ENCODE peak calls at places on chromosomes 2 and 18, in nine cellular contexts. A, V, O, J, H, M, G, I and L are unnamed samples.

GRCh38 chr2:97935719-97936161 is 60.0 kb downstream of the TMEM131 start:
- DNase-seq in A (no peak), V (no peak), O (peak), J (no peak), H (peak), M (peak), G (no peak), I (peak), L (no peak)

GRCh38 chr2:163735692-163736432 is at the start of gene FIGN:
- DNase-seq in A (peak), V (peak), O (peak), J (peak), H (peak), M (peak), G (peak), I (peak), L (peak)

GRCh38 chr2:205543262-205543843 is 138.9 kb upstream of the NRP2 start:
- DNase-seq in A (no peak), V (no peak), O (no peak), J (no peak), H (no peak), M (no peak), G (no peak), I (no peak), L (no peak)

GRCh38 chr18:62450546-62451395 is 72.1 kb upstream of the ZCCHC2 start:
- DNase-seq in A (peak), V (no peak), O (peak), J (peak), H (peak), M (peak), G (no peak), I (peak), L (peak)

GRCh38 chr2:196105956-196106355 is 37.3 kb upstream of the DNAH7 start:
- DNase-seq in A (no peak), V (no peak), O (no peak), J (no peak), H (no peak), M (no peak), G (no peak), I (no peak), L (no peak)

GRCh38 chr2:48221846-48222516 is 308.0 kb upstream of the STON1 start:
- DNase-seq in A (no peak), V (no peak), O (no peak), J (no peak), H (no peak), M (no peak), G (no peak), I (no peak), L (no peak)

GRCh38 chr2:54557601-54558187 is 101.6 kb downstream of the SPTBN1 start:
- DNase-seq in A (peak), V (peak), O (no peak), J (peak), H (peak), M (peak), G (no peak), I (peak), L (peak)

GRCh38 chr18:62354171-62354570 is 29.1 kb downstream of the TNFRSF11A start:
- DNase-seq in A (no peak), V (no peak), O (no peak), J (no peak), H (no peak), M (no peak), G (no peak), I (no peak), L (no peak)

GRCh38 chr18:79588131-79588635 is 91.4 kb upstream of the CTDP1 start:
- DNase-seq in A (peak), V (no peak), O (no peak), J (no peak), H (no peak), M (no peak), G (no peak), I (no peak), L (no peak)

GRCh38 chr2:71721362-71721665 is 268.0 kb downstream of the DYSF start:
- DNase-seq in A (no peak), V (no peak), O (no peak), J (no peak), H (no peak), M (no peak), G (no peak), I (no peak), L (no peak)

GRCh38 chr2:86562891-86563649 is at the start of gene CHMP3:
- DNase-seq in A (peak), V (peak), O (peak), J (peak), H (peak), M (peak), G (peak), I (peak), L (peak)

GRCh38 chr2:131521961-131522781 is 5.5 kb upstream of the CCDC74A start:
- DNase-seq in A (no peak), V (no peak), O (no peak), J (no peak), H (peak), M (no peak), G (no peak), I (peak), L (no peak)

GRCh38 chr2:212547716-212548458 is 9.3 kb upstream of the ERBB4 start:
- DNase-seq in A (no peak), V (no peak), O (no peak), J (no peak), H (no peak), M (no peak), G (no peak), I (no peak), L (no peak)

GRCh38 chr2:120404941-120405768 is 59.2 kb downstream of the INHBB start:
- DNase-seq in A (no peak), V (no peak), O (no peak), J (no peak), H (no peak), M (no peak), G (no peak), I (peak), L (peak)

GRCh38 chr2:172613035-172613434 is 57.1 kb downstream of the PDK1 start:
- DNase-seq in A (no peak), V (peak), O (peak), J (no peak), H (no peak), M (no peak), G (no peak), I (peak), L (no peak)

GRCh38 chr18:62187543-62188378 is 706 bp downstream of the RELCH start:
- DNase-seq in A (peak), V (no peak), O (peak), J (peak), H (peak), M (peak), G (no peak), I (peak), L (no peak)

GRCh38 chr2:84971799-84972790 is 1.1 kb downstream of the KCMF1 start:
- DNase-seq in A (peak), V (no peak), O (peak), J (peak), H (peak), M (peak), G (no peak), I (peak), L (peak)

GRCh38 chr2:37652199-37652640 is 19.2 kb downstream of the CDC42EP3 start:
- DNase-seq in A (no peak), V (no peak), O (peak), J (no peak), H (no peak), M (peak), G (no peak), I (no peak), L (no peak)

GRCh38 chr2:82139979-82140611 is 1835.5 kb upstream of the LRRTM1 start:
- DNase-seq in A (no peak), V (no peak), O (no peak), J (peak), H (no peak), M (no peak), G (no peak), I (no peak), L (no peak)

GRCh38 chr2:195382186-195382585 is 274.8 kb upstream of the SLC39A10 start:
- DNase-seq in A (no peak), V (no peak), O (no peak), J (no peak), H (no peak), M (no peak), G (no peak), I (no peak), L (no peak)

GRCh38 chr2:235740821-235741220 is 247.0 kb downstream of the AGAP1 start:
- DNase-seq in A (no peak), V (no peak), O (no peak), J (no peak), H (no peak), M (no peak), G (no peak), I (peak), L (no peak)

GRCh38 chr2:144350151-144350802 is 169.6 kb downstream of the ZEB2 start:
- DNase-seq in A (no peak), V (no peak), O (peak), J (no peak), H (peak), M (peak), G (peak), I (peak), L (no peak)

GRCh38 chr2:173963817-173964564 is 1.2 kb downstream of the SP3 start:
- DNase-seq in A (peak), V (peak), O (peak), J (peak), H (peak), M (peak), G (peak), I (peak), L (peak)

GRCh38 chr2:112782234-112782799 is 2.0 kb downstream of the IL1A start:
- DNase-seq in A (no peak), V (peak), O (no peak), J (no peak), H (no peak), M (no peak), G (no peak), I (no peak), L (no peak)

GRCh38 chr18:5556317-5556974 is 12.6 kb upstream of the EPB41L3 start:
- DNase-seq in A (no peak), V (no peak), O (peak), J (peak), H (no peak), M (peak), G (no peak), I (no peak), L (no peak)

GRCh38 chr2:33946198-33946597 is 347.1 kb upstream of the FAM98A start:
- DNase-seq in A (no peak), V (no peak), O (no peak), J (no peak), H (no peak), M (no peak), G (no peak), I (no peak), L (no peak)

GRCh38 chr2:151808258-151809072 is 19.8 kb downstream of the ARL5A start:
- DNase-seq in A (no peak), V (no peak), O (peak), J (no peak), H (no peak), M (peak), G (no peak), I (no peak), L (no peak)

GRCh38 chr2:49988816-49989215 is 834.5 kb upstream of the FSHR start:
- DNase-seq in A (no peak), V (no peak), O (no peak), J (no peak), H (no peak), M (no peak), G (no peak), I (no peak), L (no peak)

GRCh38 chr18:48563027-48563426 is 24.2 kb downstream of the CTIF start:
- DNase-seq in A (peak), V (no peak), O (peak), J (no peak), H (no peak), M (peak), G (no peak), I (peak), L (no peak)

GRCh38 chr18:43543236-43543635 is 265.9 kb upstream of the SYT4 start:
- DNase-seq in A (no peak), V (no peak), O (no peak), J (no peak), H (no peak), M (no peak), G (no peak), I (no peak), L (no peak)

GRCh38 chr2:118148133-118148532 is 59.9 kb downstream of the INSIG2 start:
- DNase-seq in A (no peak), V (peak), O (no peak), J (no peak), H (no peak), M (no peak), G (no peak), I (no peak), L (no peak)

GRCh38 chr2:226431301-226431955 is 368.2 kb downstream of the IRS1 start:
- DNase-seq in A (no peak), V (no peak), O (peak), J (no peak), H (no peak), M (peak), G (no peak), I (no peak), L (no peak)

GRCh38 chr2:47336259-47337238 is 66.4 kb upstream of the MSH2 start:
- DNase-seq in A (no peak), V (peak), O (peak), J (no peak), H (no peak), M (no peak), G (no peak), I (peak), L (no peak)

GRCh38 chr2:134858245-134858644 is 19.8 kb downstream of the ACMSD start:
- DNase-seq in A (no peak), V (no peak), O (no peak), J (no peak), H (no peak), M (no peak), G (no peak), I (no peak), L (no peak)

GRCh38 chr2:236106761-236107160 is 61.4 kb downstream of the GBX2 start:
- DNase-seq in A (no peak), V (no peak), O (no peak), J (no peak), H (no peak), M (no peak), G (no peak), I (no peak), L (no peak)

GRCh38 chr2:129769402-129769991 is 210.0 kb upstream of the RAB6C start:
- DNase-seq in A (peak), V (no peak), O (no peak), J (no peak), H (no peak), M (no peak), G (no peak), I (peak), L (no peak)

GRCh38 chr2:25673170-25674002 is at the start of gene DTNB:
- DNase-seq in A (peak), V (peak), O (peak), J (peak), H (peak), M (peak), G (no peak), I (peak), L (peak)
- TF ChIP-seq CTCF in A (peak), V (no peak), O (no peak), J (no peak), H (no peak), M (no peak), G (no peak), I (peak), L (no peak)

GRCh38 chr2:180359522-180360282 is 352.6 kb upstream of the CWC22 start:
- DNase-seq in A (no peak), V (no peak), O (no peak), J (peak), H (no peak), M (no peak), G (no peak), I (peak), L (no peak)
- TF ChIP-seq CTCF in A (no peak), V (peak), O (no peak), J (no peak), H (no peak), M (no peak), G (peak), I (peak), L (no peak)

DNA sequence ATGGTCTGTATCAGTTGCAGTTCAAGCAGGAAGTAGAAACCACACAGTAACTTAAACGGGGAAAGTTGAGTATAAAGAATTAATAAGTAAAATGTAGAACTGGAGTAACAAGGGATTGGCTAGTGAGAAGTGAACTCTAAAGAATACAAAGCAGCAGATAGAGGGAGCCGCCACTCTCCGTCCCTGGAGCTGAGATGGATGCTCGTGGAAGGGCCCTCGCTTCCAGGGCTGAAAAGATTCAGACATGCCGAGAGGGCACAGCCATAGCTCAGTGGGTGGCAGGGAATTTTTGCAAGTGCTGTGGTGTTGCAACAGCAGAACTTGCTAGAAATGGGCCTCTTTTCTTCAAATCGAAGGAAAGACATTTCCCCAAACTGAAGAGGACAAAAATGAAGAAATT is 155.8 kb downstream of the COL6A3 start:
- DNase-seq in A (no peak), V (no peak), O (peak), J (no peak), H (peak), M (no peak), G (no peak), I (peak), L (no peak)
- TF ChIP-seq CTCF in A (no peak), V (no peak), O (peak), J (no peak), H (no peak), M (peak), G (peak), I (peak), L (peak)

DNA sequence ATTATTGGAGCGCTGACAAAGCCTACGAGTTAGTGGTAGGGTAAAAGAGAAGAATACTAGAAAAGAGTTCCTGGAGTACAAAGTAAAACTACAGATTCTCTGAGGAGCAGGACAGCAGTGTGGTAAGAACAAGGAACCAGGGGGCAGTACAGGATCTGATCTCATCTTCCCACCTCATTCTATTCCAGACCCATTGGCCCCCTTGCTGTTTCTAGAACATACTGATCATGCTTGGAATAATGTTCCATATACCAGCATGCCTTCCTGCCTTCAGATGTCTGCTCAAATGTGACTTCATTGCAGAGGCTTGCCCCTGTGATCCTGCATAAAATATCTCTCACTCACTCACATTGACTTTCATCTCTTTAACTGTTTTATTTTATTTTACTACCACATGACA is 19.3 kb downstream of the MSGN1 start:
- DNase-seq in A (no peak), V (no peak), O (no peak), J (no peak), H (no peak), M (no peak), G (no peak), I (no peak), L (no peak)
- TF ChIP-seq CTCF in A (no peak), V (no peak), O (no peak), J (no peak), H (no peak), M (no peak), G (no peak), I (peak), L (no peak)

GRCh38 chr18:58639237-58639636 is 10.3 kb upstream of the ALPK2 start:
- DNase-seq in A (no peak), V (no peak), O (no peak), J (no peak), H (no peak), M (no peak), G (no peak), I (no peak), L (no peak)

GRCh38 chr18:58639751-58640427 is 11.0 kb upstream of the ALPK2 start:
- DNase-seq in A (no peak), V (no peak), O (peak), J (no peak), H (no peak), M (peak), G (no peak), I (no peak), L (no peak)

GRCh38 chr18:58640428-58640805 is 11.5 kb upstream of the ALPK2 start:
- DNase-seq in A (no peak), V (no peak), O (no peak), J (no peak), H (no peak), M (no peak), G (no peak), I (peak), L (no peak)

GRCh38 chr18:58637197-58637596 is 8.3 kb upstream of the ALPK2 start:
- DNase-seq in A (no peak), V (no peak), O (no peak), J (no peak), H (no peak), M (no peak), G (no peak), I (no peak), L (no peak)

GRCh38 chr18:58638446-58638845 is 9.6 kb upstream of the ALPK2 start:
- DNase-seq in A (no peak), V (no peak), O (no peak), J (no peak), H (no peak), M (no peak), G (no peak), I (no peak), L (no peak)
- TF ChIP-seq CTCF in A (no peak), V (no peak), O (no peak), J (no peak), H (no peak), M (no peak), G (no peak), I (no peak), L (no peak)

GRCh38 chr2:9914384-9915065 is 37.0 kb upstream of the GRHL1 start:
- DNase-seq in A (no peak), V (peak), O (peak), J (no peak), H (no peak), M (peak), G (no peak), I (no peak), L (no peak)
- TF ChIP-seq CTCF in A (no peak), V (peak), O (peak), J (no peak), H (no peak), M (peak), G (no peak), I (no peak), L (peak)

GRCh38 chr2:20247084-20247483 is 22.2 kb upstream of the SDC1 start:
- DNase-seq in A (no peak), V (no peak), O (no peak), J (no peak), H (no peak), M (no peak), G (no peak), I (peak), L (no peak)

GRCh38 chr2:20250436-20250835 is 25.5 kb upstream of the SDC1 start:
- DNase-seq in A (no peak), V (no peak), O (no peak), J (no peak), H (no peak), M (no peak), G (no peak), I (no peak), L (no peak)

GRCh38 chr2:20254731-20255130 is 29.8 kb upstream of the SDC1 start:
- DNase-seq in A (no peak), V (no peak), O (no peak), J (no peak), H (no peak), M (no peak), G (no peak), I (no peak), L (no peak)

DNA sequence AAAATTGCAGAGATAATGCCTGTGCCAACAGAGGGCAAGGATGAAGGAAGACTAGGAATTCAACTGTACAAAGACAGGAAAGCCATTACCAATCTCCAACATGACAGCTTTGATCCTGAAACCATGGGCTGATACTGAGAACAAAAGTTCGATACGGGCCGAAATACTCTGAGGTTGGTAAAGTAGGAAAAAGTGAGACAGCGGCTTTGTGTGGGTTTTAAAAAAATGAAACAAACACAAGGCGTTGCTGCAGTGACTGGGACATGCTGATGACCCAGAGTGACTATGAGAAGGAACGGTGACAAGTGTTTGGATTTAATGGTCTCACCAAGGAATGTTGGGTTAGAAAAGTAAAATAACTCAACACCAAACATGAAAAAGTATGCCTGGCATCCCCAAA is 24.2 kb upstream of the SDC1 start:
- DNase-seq in A (no peak), V (no peak), O (no peak), J (no peak), H (no peak), M (no peak), G (no peak), I (no peak), L (no peak)
- TF ChIP-seq CTCF in A (no peak), V (no peak), O (no peak), J (no peak), H (no peak), M (no peak), G (no peak), I (no peak), L (no peak)

GRCh38 chr2:964567-964966 is 13.9 kb downstream of the SNTG2 start:
- DNase-seq in A (no peak), V (no peak), O (no peak), J (no peak), H (no peak), M (no peak), G (no peak), I (peak), L (no peak)
- TF ChIP-seq CTCF in A (no peak), V (no peak), O (no peak), J (no peak), H (no peak), M (no peak), G (no peak), I (no peak), L (no peak)